ENCODE peak calls at places on chromosomes 2 and 18, in seven cellular contexts. S is adrenal gland, E is tibial nerve, I is IMR-90, X is H54, Y is body of pancreas, A is heart left ventricle. H is an unnamed sample.
A peak's percentile ranks its signal among the peaks of the same experiment; 100 is the strongest.

GRCh38 chr18:24995738-24996137 is 356.2 kb downstream of the ZNF521 start:
- DNase-seq in S (no peak), E (no peak), I (peak; percentile 83), X (no peak), Y (no peak), A (no peak), H (no peak)

GRCh38 chr18:57475408-57475807 is 40.2 kb downstream of the ONECUT2 start:
- DNase-seq in S (no peak), E (no peak), I (no peak), X (no peak), Y (no peak), A (no peak), H (no peak)

GRCh38 chr2:26626606-26627005 is 14.6 kb downstream of the CIB4 start:
- DNase-seq in S (no peak), E (no peak), I (no peak), X (no peak), Y (no peak), A (no peak), H (no peak)

GRCh38 chr2:8405334-8405733 is 276.5 kb upstream of the ID2 start:
- DNase-seq in S (no peak), E (no peak), I (no peak), X (no peak), Y (no peak), A (no peak), H (no peak)

GRCh38 chr2:29309090-29310054 is 194.2 kb downstream of the CLIP4 start:
- DNase-seq in S (peak; percentile 78), E (peak; percentile 70), I (peak; percentile 66), X (peak; percentile 32), Y (peak; percentile 79), A (peak; percentile 37), H (peak; percentile 49)

GRCh38 chr2:94622113-94622618 is 249.1 kb upstream of the TEKT4 start:
- DNase-seq in S (no peak), E (no peak), I (no peak), X (no peak), Y (peak; percentile 21), A (no peak), H (no peak)

GRCh38 chr18:21602302-21602592 is 1.7 kb upstream of the ESCO1 start:
- DNase-seq in S (no peak), E (no peak), I (no peak), X (no peak), Y (no peak), A (no peak), H (no peak)

GRCh38 chr18:49011291-49011746 is 60.6 kb upstream of the SMAD7 start:
- DNase-seq in S (no peak), E (no peak), I (no peak), X (no peak), Y (no peak), A (no peak), H (no peak)

GRCh38 chr18:74196220-74197119 is 48.1 kb downstream of the TIMM21 start:
- DNase-seq in S (peak; percentile 40), E (peak; percentile 43), I (peak; percentile 66), X (peak; percentile 3), Y (peak; percentile 67), A (peak; percentile 30), H (peak; percentile 85)

GRCh38 chr2:121532347-121532766 is 1.7 kb downstream of the RNU4ATAC start:
- DNase-seq in S (no peak), E (no peak), I (peak; percentile 89), X (no peak), Y (no peak), A (no peak), H (no peak)

GRCh38 chr2:121532894-121533293 is 2.2 kb downstream of the RNU4ATAC start:
- DNase-seq in S (no peak), E (no peak), I (peak; percentile 10), X (no peak), Y (peak; percentile 32), A (no peak), H (no peak)

GRCh38 chr2:121529439-121530209 is 1.1 kb upstream of the RNU4ATAC start:
- DNase-seq in S (peak; percentile 64), E (no peak), I (peak; percentile 40), X (no peak), Y (peak; percentile 75), A (peak; percentile 81), H (peak; percentile 71)

GRCh38 chr2:121530210-121530562 is 494 bp upstream of the RNU4ATAC start:
- DNase-seq in S (peak; percentile 80), E (no peak), I (peak; percentile 70), X (peak; percentile 66), Y (peak; percentile 77), A (peak; percentile 76), H (no peak)

GRCh38 chr2:121530563-121531334 is at the start of gene RNU4ATAC:
- DNase-seq in S (peak; percentile 85), E (peak; percentile 86), I (peak; percentile 99), X (peak; percentile 69), Y (peak; percentile 87), A (peak; percentile 86), H (peak; percentile 97)
- TF ChIP-seq POLR2A in S (peak; percentile 100), E (peak; percentile 98), I (peak; percentile 99), X (peak; percentile 94), Y (peak; percentile 100), A (peak; percentile 91), H (peak; percentile 100)

DNA sequence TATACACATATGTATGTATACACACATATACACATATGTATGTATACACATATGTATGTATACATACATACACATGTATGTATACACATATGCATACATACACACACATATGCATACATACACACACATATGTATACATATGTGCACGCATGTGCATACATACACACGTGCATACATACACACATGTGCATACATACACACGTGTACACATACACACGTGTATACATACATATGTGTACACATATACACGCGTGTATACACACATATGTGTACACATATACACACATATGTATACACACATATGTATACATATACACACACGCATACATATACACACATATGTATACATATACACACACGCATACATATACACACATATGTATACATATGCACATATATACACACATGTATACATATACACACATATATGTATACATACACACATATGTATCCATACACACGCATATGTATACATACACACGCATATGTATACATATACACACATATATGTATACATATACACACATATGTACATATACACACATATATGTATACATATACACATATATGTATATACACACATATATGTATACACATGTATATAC is 21.5 kb downstream of the NABP1 start:
- DNase-seq in S (no peak), E (no peak), I (no peak), X (no peak), Y (no peak), A (no peak), H (peak; percentile 18)
- TF ChIP-seq POLR2A in S (no peak), E (no peak), I (peak; percentile 43), X (no peak), Y (no peak), A (no peak), H (no peak)

DNA sequence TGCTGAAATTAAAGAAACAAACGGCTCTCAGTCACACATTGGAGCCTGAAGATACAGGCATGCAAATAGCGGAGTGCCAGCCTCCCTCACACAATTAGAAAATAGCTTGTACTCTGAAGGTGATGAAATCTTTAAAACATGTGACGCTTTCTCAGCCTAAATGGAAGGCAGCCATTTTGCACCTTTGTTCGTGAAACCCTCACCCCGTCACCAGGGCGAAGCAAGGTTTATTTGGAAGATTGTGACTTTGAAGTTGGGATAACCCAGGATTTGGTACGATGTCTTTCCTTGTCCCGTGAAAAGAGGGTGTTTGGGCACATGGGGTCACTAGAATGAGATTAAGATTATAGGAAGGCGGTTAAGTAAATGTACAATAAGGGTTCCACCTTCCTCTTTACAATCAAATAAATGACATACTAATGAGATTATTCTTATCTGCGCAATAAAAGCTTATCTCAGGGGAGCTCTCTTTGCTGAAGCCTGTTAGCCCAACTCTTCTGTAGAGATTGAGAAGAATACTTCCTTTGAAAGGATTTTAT is 4.2 kb downstream of the SH3BP4 start:
- DNase-seq in S (no peak), E (no peak), I (no peak), X (no peak), Y (peak; percentile 65), A (no peak), H (no peak)
- TF ChIP-seq POLR2A in S (no peak), E (no peak), I (no peak), X (no peak), Y (peak; percentile 29), A (no peak), H (no peak)

DNA sequence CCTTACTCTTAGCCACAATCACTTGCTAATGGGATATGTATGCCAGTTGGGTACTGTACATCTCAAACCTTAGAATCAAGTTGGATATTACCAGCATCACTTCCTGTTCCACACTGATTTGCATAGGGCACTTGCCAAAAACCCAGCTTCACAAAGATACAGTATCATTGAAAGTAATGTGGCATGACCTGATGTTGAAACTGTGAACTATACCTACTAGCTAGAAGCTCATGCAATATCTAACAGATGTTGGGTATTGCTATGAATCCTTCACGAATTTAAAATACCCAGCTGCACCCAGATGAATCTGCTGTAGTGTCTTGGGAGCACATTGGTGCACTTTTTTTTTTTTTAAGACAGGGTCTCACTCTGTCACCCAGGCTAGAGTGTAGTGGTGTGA is 6.5 kb upstream of the STAMBP start:
- DNase-seq in S (no peak), E (no peak), I (no peak), X (no peak), Y (no peak), A (no peak), H (no peak)
- TF ChIP-seq POLR2A in S (no peak), E (no peak), I (no peak), X (no peak), Y (no peak), A (no peak), H (no peak)

GRCh38 chr2:156189584-156189983 is 142.9 kb downstream of the NR4A2 start:
- DNase-seq in S (no peak), E (no peak), I (no peak), X (no peak), Y (no peak), A (no peak), H (no peak)
- TF ChIP-seq POLR2A in S (no peak), E (no peak), I (no peak), X (no peak), Y (no peak), A (no peak), H (no peak)

GRCh38 chr2:237473474-237474453 is 13.3 kb upstream of the MLPH start:
- DNase-seq in S (peak; percentile 22), E (no peak), I (peak; percentile 67), X (peak; percentile 55), Y (no peak), A (peak; percentile 42), H (no peak)
- TF ChIP-seq POLR2A in S (no peak), E (no peak), I (no peak), X (peak; percentile 42), Y (no peak), A (no peak), H (no peak)

DNA sequence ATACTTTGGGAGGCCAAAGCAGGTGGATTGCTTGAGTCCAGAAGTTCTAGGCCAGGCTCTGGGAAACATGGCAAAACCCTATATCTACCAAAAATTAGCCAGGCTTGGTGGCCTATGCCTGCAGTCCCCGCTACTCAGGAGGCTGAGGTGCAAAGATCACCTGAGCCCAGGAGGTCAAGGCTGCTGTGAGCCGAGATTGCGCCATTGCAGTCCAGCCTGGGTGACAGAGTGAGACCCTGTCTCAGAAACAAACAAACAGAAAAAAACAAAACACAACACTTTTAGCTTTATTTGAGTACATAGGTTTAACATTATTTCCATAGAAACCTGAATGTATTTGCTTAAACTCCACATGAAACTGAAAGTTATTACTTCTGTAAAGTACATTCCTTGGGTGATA is 2.4 kb upstream of the ACADL start:
- DNase-seq in S (no peak), E (no peak), I (no peak), X (no peak), Y (no peak), A (no peak), H (no peak)
- TF ChIP-seq POLR2A in S (no peak), E (no peak), I (no peak), X (no peak), Y (no peak), A (no peak), H (no peak)

H was measured in erythroblast.